ENCODE peak calls at places on chromosomes 2 and 18, in six cellular contexts. X is H1, R is mesenchymal stem cell, V is neuronal stem cell, A is IMR-90, D is H9. T is an unnamed sample.

GRCh38 chr2:6824962-6825361 is 40.7 kb downstream of the CMPK2 start:
- DNase-seq in X (no peak), R (peak), V (no peak), A (peak), D (no peak), T (peak)

GRCh38 chr2:205610437-205610836 is 71.9 kb upstream of the NRP2 start:
- DNase-seq in X (no peak), R (no peak), V (no peak), A (peak), D (no peak), T (no peak)

GRCh38 chr2:30234180-30234971 is 3.0 kb downstream of the LBH start:
- DNase-seq in X (no peak), R (peak), V (no peak), A (peak), D (no peak), T (peak)

GRCh38 chr2:195756218-195756941 is 99.4 kb downstream of the SLC39A10 start:
- DNase-seq in X (no peak), R (peak), V (no peak), A (peak), D (no peak), T (no peak)

GRCh38 chr2:78077637-78078036 is 555.5 kb upstream of the LRRTM4 start:
- DNase-seq in X (no peak), R (no peak), V (no peak), A (no peak), D (no peak), T (no peak)

GRCh38 chr2:234142530-234142929 is 92.0 kb downstream of the SPP2 start:
- DNase-seq in X (no peak), R (no peak), V (no peak), A (peak), D (no peak), T (peak)

GRCh38 chr2:225177098-225177497 is 134.8 kb upstream of the DOCK10 start:
- DNase-seq in X (no peak), R (peak), V (no peak), A (peak), D (no peak), T (no peak)

GRCh38 chr2:74498500-74499268 is 719 bp downstream of the LBX2 start:
- DNase-seq in X (no peak), R (peak), V (no peak), A (no peak), D (peak), T (peak)

GRCh38 chr2:197647961-197648690 is 27.3 kb downstream of the RFTN2 start:
- DNase-seq in X (no peak), R (peak), V (no peak), A (peak), D (no peak), T (no peak)

GRCh38 chr2:55014962-55015939 is 35.0 kb downstream of the RTN4 start:
- DNase-seq in X (no peak), R (peak), V (no peak), A (peak), D (no peak), T (peak)

GRCh38 chr2:222756951-222757645 is 85.6 kb downstream of the MOGAT1 start:
- DNase-seq in X (no peak), R (peak), V (no peak), A (peak), D (no peak), T (peak)

GRCh38 chr2:126413079-126413478 is 242.9 kb upstream of the GYPC start:
- DNase-seq in X (no peak), R (no peak), V (no peak), A (no peak), D (no peak), T (no peak)

GRCh38 chr2:18440141-18440605 is 120.3 kb downstream of the RDH14 start:
- DNase-seq in X (no peak), R (peak), V (no peak), A (peak), D (no peak), T (peak)

GRCh38 chr2:237603718-237604362 is 13.3 kb upstream of the RAB17 start:
- DNase-seq in X (no peak), R (peak), V (no peak), A (peak), D (no peak), T (no peak)

DNA sequence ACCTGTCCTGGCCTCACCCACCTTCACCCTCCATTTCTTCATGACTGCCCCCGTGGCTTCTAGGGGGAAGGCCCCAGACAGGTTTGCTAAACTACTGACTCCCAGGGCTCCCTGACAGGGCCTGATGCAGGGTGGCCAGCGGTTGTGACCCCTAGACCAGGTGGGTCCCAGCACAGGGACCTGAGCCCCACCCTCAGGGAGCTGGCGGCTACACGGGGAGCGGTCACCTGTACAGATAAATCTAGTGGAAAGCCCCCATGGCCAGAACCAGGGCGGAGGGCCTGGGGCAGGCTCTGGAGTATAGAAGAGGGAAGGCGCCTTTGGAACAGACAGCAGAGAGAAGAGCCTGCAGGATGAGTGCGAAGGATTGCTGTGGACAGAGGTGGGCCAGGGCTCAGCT is 42.5 kb upstream of the PLB1 start:
- DNase-seq in X (no peak), R (no peak), V (no peak), A (no peak), D (no peak), T (no peak)
- H3K9ac ChIP-seq in X (no peak), R (no peak), V (no peak), A (no peak), D (no peak), T (no peak)

DNA sequence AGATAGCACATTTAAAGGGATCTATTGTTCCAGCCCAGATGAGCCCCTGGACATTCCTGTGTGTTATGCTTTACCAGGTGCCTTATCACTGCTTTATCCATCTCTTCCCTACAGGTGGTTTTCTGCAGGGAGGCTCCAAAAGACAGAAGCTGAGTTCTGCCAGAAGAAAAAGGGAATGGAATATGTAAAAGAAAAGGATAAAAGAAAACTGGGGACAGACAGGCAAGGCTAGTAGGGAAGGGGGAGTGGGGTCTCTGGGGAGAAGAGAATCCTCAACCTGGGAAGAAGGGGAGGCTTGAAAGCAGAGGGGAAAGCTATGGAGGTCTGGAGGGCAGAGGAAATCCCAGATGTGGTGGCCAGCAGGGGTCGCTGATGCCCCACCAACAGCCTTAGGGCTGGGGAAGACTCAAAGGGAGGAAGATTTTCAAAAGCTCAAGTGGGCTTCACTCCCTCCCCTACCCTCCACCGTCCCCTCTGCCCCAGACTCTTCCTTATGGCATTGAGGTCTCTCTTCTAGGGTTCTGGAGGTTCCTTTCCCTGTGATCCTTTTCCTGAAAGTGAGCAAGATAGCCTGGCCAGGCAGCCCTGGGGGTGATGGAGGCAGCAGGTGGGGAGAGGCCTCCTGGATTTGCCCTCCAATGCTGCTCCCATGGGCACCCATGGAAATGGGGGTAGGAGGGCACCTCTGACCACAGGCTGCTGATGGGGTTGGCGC is 178.1 kb upstream of the PKDCC start:
- DNase-seq in X (peak), R (peak), V (peak), A (peak), D (peak), T (peak)
- H2AK5ac ChIP-seq in X (no peak), R (peak), V (peak), A (peak), D (no peak), T (peak)

DNA sequence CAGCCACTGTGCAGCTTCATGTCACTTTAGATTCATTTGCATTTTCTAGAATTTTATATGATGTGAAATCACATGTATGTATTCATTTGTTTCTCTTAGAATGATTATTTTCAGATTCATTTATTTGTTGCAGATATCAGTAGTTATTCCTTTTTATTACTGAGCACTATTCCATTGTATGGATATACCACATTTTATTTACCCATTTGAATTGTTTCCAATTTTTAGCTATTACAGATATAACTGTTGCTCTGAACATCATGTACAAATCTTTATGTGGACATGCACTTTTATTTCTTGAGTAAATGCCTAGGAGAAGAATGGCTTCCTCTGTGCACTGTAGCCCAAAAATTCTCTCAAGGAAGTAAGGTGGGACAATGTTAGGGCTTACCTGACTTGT is 767.8 kb upstream of the FANCL start:
- DNase-seq in X (no peak), R (no peak), V (no peak), A (no peak), D (no peak), T (no peak)
- H4K91ac ChIP-seq in X (no peak), R (no peak), V (no peak), A (no peak), D (no peak), T (no peak)

DNA sequence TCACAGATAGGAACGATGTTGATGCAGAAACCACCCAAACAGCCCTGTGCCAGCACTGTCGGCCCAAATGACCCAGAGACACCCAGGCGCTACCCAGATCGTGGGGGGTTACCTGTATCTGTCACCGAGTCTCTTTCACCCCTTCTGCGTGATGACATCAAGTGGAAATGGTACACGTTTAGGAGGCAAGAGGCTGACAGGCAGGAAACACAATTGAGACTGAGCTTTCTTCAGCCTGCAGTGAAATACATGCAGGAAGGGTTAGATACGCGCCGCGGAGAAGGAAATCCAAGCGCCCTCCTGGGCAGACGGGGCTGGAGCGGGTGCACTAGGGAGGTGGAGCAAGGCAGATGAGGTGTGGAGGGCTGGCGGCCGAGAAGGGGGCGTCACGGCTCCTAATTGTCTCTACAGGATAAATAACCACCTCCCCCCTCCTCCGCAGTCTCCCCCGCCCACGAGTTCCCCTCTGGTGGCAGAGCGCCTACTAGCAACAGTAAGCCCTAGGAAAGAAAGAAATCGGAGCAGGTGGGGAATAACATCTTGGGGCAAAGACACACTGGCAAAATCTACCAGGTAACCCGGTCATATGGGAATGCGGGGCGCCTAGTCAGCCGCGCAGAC is at the start of gene RNF152:
- DNase-seq in X (no peak), R (peak), V (peak), A (peak), D (peak), T (no peak)
- H3K9ac ChIP-seq in X (peak), R (peak), V (peak), A (peak), D (peak), T (peak)

GRCh38 chr18:35284846-35285245 is 5.2 kb downstream of the ZSCAN30 start:
- DNase-seq in X (no peak), R (no peak), V (no peak), A (no peak), D (no peak), T (no peak)

GRCh38 chr18:35291166-35291565 is 1.1 kb upstream of the ZSCAN30 start:
- DNase-seq in X (no peak), R (no peak), V (no peak), A (no peak), D (no peak), T (no peak)

GRCh38 chr18:35296079-35296478 is 6.0 kb upstream of the ZSCAN30 start:
- DNase-seq in X (no peak), R (no peak), V (no peak), A (no peak), D (no peak), T (no peak)

GRCh38 chr18:35289293-35290069 is 548 bp downstream of the ZSCAN30 start:
- DNase-seq in X (no peak), R (peak), V (no peak), A (peak), D (peak), T (no peak)

GRCh38 chr18:35290070-35290735 is at the start of gene ZSCAN30:
- DNase-seq in X (peak), R (peak), V (peak), A (peak), D (peak), T (peak)
- H2AK5ac ChIP-seq in X (no peak), R (peak), V (no peak), A (peak), D (no peak), T (no peak)

DNA sequence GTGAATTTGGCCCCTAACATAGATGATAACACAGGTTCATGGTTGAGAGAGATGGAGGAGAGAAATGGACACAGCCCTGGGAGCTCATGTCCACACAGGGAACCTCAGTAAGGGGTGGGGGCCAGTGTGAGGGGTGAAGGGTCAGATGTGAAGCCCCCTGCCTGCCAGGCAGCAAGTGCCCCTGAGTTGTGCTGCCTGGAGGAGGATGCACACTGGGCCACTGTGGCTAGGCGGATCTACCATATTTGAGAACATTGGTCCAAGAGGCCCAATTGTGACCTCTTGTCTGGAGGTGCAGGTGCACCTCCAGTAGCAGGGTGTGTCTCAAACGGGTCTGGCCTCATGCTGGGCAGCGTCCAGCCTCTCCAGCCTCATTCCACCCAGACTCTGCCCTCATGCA is 99.6 kb upstream of the SNTG2 start:
- DNase-seq in X (no peak), R (no peak), V (no peak), A (no peak), D (no peak), T (no peak)
- H4K91ac ChIP-seq in X (no peak), R (no peak), V (no peak), A (no peak), D (no peak), T (no peak)